ENCODE peak calls at places on chromosome 1, in six cellular contexts. One of them, this sample, is unnamed.

GRCh38 chr1:210384625-210385024 is 55.9 kb downstream of the HHAT start:
- DNase-seq in A549: no peak
- DNase-seq in sigmoid colon: no peak
- DNase-seq in ovary: no peak
- DNase-seq in tibial nerve: no peak
- DNase-seq in stomach: no peak
- DNase-seq in this sample: no peak

GRCh38 chr1:33337994-33338494 is 17.1 kb upstream of the A3GALT2 start:
- DNase-seq in tibial nerve: no peak
- DNase-seq in ovary: no peak
- DNase-seq in A549: no peak
- DNase-seq in sigmoid colon: peak; percentile 70
- DNase-seq in stomach: no peak
- DNase-seq in this sample: no peak

GRCh38 chr1:231724876-231725647 is 98.5 kb downstream of the DISC1 start:
- DNase-seq in ovary: no peak
- DNase-seq in sigmoid colon: no peak
- DNase-seq in tibial nerve: no peak
- DNase-seq in A549: peak; percentile 40
- DNase-seq in stomach: no peak
- DNase-seq in this sample: no peak

GRCh38 chr1:13781228-13781627 is 81.2 kb downstream of the PRDM2 start:
- DNase-seq in ovary: no peak
- DNase-seq in stomach: no peak
- DNase-seq in A549: no peak
- DNase-seq in sigmoid colon: no peak
- DNase-seq in tibial nerve: no peak
- DNase-seq in this sample: no peak

GRCh38 chr1:225418059-225418458 is 9.8 kb downstream of the LBR start:
- DNase-seq in sigmoid colon: no peak
- DNase-seq in ovary: no peak
- DNase-seq in stomach: no peak
- DNase-seq in A549: no peak
- DNase-seq in tibial nerve: no peak
- DNase-seq in this sample: no peak

GRCh38 chr1:202130275-202130646 is 7.5 kb downstream of the GPR37L1 start:
- DNase-seq in A549: no peak
- DNase-seq in sigmoid colon: peak; percentile 71
- DNase-seq in stomach: no peak
- DNase-seq in tibial nerve: no peak
- DNase-seq in ovary: peak; percentile 49
- DNase-seq in this sample: no peak

GRCh38 chr1:59290173-59290954 is 6.5 kb upstream of the FGGY start:
- DNase-seq in stomach: peak; percentile 57
- DNase-seq in tibial nerve: no peak
- DNase-seq in ovary: peak; percentile 34
- DNase-seq in sigmoid colon: no peak
- DNase-seq in A549: peak; percentile 13
- DNase-seq in this sample: no peak

GRCh38 chr1:48203287-48203900 is 19.1 kb upstream of the SLC5A9 start:
- DNase-seq in sigmoid colon: no peak
- DNase-seq in tibial nerve: no peak
- DNase-seq in stomach: no peak
- DNase-seq in A549: peak; percentile 35
- DNase-seq in ovary: no peak
- DNase-seq in this sample: no peak

GRCh38 chr1:177645491-177645890 is 324.4 kb downstream of the SEC16B start:
- DNase-seq in ovary: no peak
- DNase-seq in tibial nerve: no peak
- DNase-seq in sigmoid colon: no peak
- DNase-seq in stomach: no peak
- DNase-seq in A549: no peak
- DNase-seq in this sample: no peak

GRCh38 chr1:34671887-34672286 is 83.0 kb upstream of the GJB5 start:
- DNase-seq in tibial nerve: no peak
- DNase-seq in ovary: no peak
- DNase-seq in stomach: no peak
- DNase-seq in sigmoid colon: no peak
- DNase-seq in A549: no peak
- DNase-seq in this sample: no peak

GRCh38 chr1:243471026-243471685 is 215.3 kb downstream of the SDCCAG8 start:
- DNase-seq in ovary: no peak
- DNase-seq in sigmoid colon: no peak
- DNase-seq in tibial nerve: no peak
- DNase-seq in A549: no peak
- DNase-seq in stomach: no peak
- DNase-seq in this sample: no peak

GRCh38 chr1:55636691-55637090 is 421.5 kb upstream of the USP24 start:
- DNase-seq in stomach: no peak
- DNase-seq in tibial nerve: no peak
- DNase-seq in sigmoid colon: no peak
- DNase-seq in A549: no peak
- DNase-seq in ovary: no peak
- DNase-seq in this sample: no peak

GRCh38 chr1:23140940-23141596 is 27.6 kb downstream of the LUZP1 start:
- DNase-seq in stomach: no peak
- DNase-seq in tibial nerve: no peak
- DNase-seq in ovary: no peak
- DNase-seq in A549: no peak
- DNase-seq in sigmoid colon: no peak
- DNase-seq in this sample: no peak

GRCh38 chr1:230143534-230143933 is 76.5 kb downstream of the GALNT2 start:
- DNase-seq in A549: no peak
- DNase-seq in stomach: no peak
- DNase-seq in sigmoid colon: no peak
- DNase-seq in tibial nerve: no peak
- DNase-seq in ovary: no peak
- DNase-seq in this sample: no peak

GRCh38 chr1:242132446-242132845 is 133.5 kb upstream of the MAP1LC3C start:
- DNase-seq in sigmoid colon: no peak
- DNase-seq in stomach: no peak
- DNase-seq in tibial nerve: no peak
- DNase-seq in A549: no peak
- DNase-seq in ovary: no peak
- DNase-seq in this sample: no peak

GRCh38 chr1:86994061-86994460 is 79.6 kb downstream of the HS2ST1 start:
- DNase-seq in A549: no peak
- DNase-seq in sigmoid colon: no peak
- DNase-seq in ovary: no peak
- DNase-seq in tibial nerve: no peak
- DNase-seq in stomach: no peak
- DNase-seq in this sample: no peak

GRCh38 chr1:228319352-228320088 is 87.1 kb downstream of the TRIM11 start:
- DNase-seq in ovary: no peak
- DNase-seq in A549: no peak
- DNase-seq in tibial nerve: no peak
- DNase-seq in sigmoid colon: no peak
- DNase-seq in stomach: no peak
- DNase-seq in this sample: no peak

GRCh38 chr1:162561616-162562451 is at the start of gene UAP1:
- DNase-seq in stomach: no peak
- DNase-seq in A549: peak; percentile 11
- DNase-seq in sigmoid colon: peak; percentile 81
- DNase-seq in ovary: peak; percentile 54
- DNase-seq in tibial nerve: no peak
- DNase-seq in this sample: peak; percentile 77

GRCh38 chr1:162557536-162557935 is 4.0 kb upstream of the UAP1 start:
- DNase-seq in sigmoid colon: no peak
- DNase-seq in tibial nerve: no peak
- DNase-seq in ovary: no peak
- DNase-seq in A549: no peak
- DNase-seq in stomach: peak; percentile 63
- DNase-seq in this sample: no peak

GRCh38 chr1:162562452-162562828 is 918 bp downstream of the UAP1 start:
- DNase-seq in tibial nerve: no peak
- DNase-seq in sigmoid colon: no peak
- DNase-seq in stomach: no peak
- DNase-seq in ovary: peak; percentile 30
- DNase-seq in A549: no peak
- DNase-seq in this sample: no peak

GRCh38 chr1:162561037-162561615 is 396 bp upstream of the UAP1 start:
- DNase-seq in sigmoid colon: peak; percentile 100
- DNase-seq in A549: peak; percentile 89
- DNase-seq in ovary: peak; percentile 99
- DNase-seq in stomach: peak; percentile 99
- DNase-seq in tibial nerve: peak; percentile 98
- DNase-seq in this sample: peak; percentile 99

DNA sequence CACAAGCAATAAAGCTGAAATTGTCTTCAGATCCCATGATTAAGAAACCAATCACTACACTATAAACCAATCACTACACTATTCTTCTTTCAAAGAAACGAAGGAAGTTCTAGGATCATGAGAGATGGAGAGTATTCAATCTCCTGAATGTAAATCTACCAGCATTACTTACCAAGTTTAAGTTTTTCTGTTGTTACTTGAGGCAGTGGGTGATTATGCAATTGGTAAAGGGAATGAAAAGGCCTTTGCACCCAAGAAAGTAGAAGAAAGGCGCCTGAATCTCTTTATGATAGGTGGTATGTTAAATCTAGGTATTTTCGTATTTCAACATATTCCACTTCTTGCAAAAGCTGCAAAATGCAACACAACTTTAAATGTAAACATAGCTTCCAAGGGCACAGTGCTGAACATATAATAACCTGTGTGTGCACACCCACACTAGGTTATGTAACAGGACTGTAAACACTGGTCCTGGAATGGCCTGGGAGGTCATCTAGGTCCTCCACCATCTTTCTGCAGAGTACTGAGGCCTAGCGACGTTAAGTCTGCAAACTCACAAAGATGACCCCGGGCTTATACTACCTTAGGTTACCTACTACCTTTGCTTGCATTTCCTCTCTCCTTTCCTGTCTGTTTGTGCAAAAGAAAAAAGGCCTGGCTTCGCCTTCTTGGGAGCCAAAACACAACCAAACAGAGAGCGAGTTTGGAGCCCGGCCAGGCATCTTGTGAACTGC is 1.1 kb upstream of the UAP1 start:
- DNase-seq in sigmoid colon: no peak
- DNase-seq in stomach: no peak
- DNase-seq in tibial nerve: no peak
- DNase-seq in ovary: no peak
- DNase-seq in A549: no peak
- DNase-seq in this sample: no peak
- TF ChIP-seq EP300 in sigmoid colon: no peak
- TF ChIP-seq EP300 in stomach: no peak
- TF ChIP-seq EP300 in tibial nerve: no peak
- TF ChIP-seq EP300 in ovary: no peak
- TF ChIP-seq EP300 in A549: no peak
- TF ChIP-seq EP300 in this sample: no peak

GRCh38 chr1:175188936-175189335 is 3.6 kb downstream of the KIAA0040 start:
- DNase-seq in tibial nerve: no peak
- DNase-seq in ovary: no peak
- DNase-seq in A549: no peak
- DNase-seq in sigmoid colon: no peak
- DNase-seq in stomach: no peak
- DNase-seq in this sample: no peak
- TF ChIP-seq EP300 in tibial nerve: no peak
- TF ChIP-seq EP300 in ovary: no peak
- TF ChIP-seq EP300 in A549: no peak
- TF ChIP-seq EP300 in sigmoid colon: no peak
- TF ChIP-seq EP300 in stomach: no peak
- TF ChIP-seq EP300 in this sample: no peak

GRCh38 chr1:5488448-5488847 is 503.8 kb downstream of the NPHP4 start:
- DNase-seq in A549: no peak
- DNase-seq in sigmoid colon: no peak
- DNase-seq in tibial nerve: no peak
- DNase-seq in stomach: no peak
- DNase-seq in ovary: no peak
- DNase-seq in this sample: no peak

GRCh38 chr1:5484451-5485165 is 507.6 kb downstream of the NPHP4 start:
- DNase-seq in ovary: no peak
- DNase-seq in tibial nerve: no peak
- DNase-seq in sigmoid colon: no peak
- DNase-seq in A549: no peak
- DNase-seq in stomach: no peak
- DNase-seq in this sample: no peak

GRCh38 chr1:5485436-5485835 is 506.8 kb downstream of the NPHP4 start:
- DNase-seq in sigmoid colon: no peak
- DNase-seq in tibial nerve: no peak
- DNase-seq in ovary: no peak
- DNase-seq in stomach: no peak
- DNase-seq in A549: no peak
- DNase-seq in this sample: no peak

GRCh38 chr1:5481889-5482288 is 510.3 kb downstream of the NPHP4 start:
- DNase-seq in stomach: no peak
- DNase-seq in ovary: no peak
- DNase-seq in A549: peak; percentile 14
- DNase-seq in sigmoid colon: no peak
- DNase-seq in tibial nerve: no peak
- DNase-seq in this sample: no peak

GRCh38 chr1:5485968-5486665 is 506.1 kb downstream of the NPHP4 start:
- DNase-seq in sigmoid colon: no peak
- DNase-seq in tibial nerve: no peak
- DNase-seq in A549: no peak
- DNase-seq in ovary: no peak
- DNase-seq in stomach: no peak
- DNase-seq in this sample: no peak
- TF ChIP-seq EP300 in sigmoid colon: no peak
- TF ChIP-seq EP300 in tibial nerve: no peak
- TF ChIP-seq EP300 in A549: no peak
- TF ChIP-seq EP300 in ovary: no peak
- TF ChIP-seq EP300 in stomach: no peak
- TF ChIP-seq EP300 in this sample: no peak

GRCh38 chr1:184366992-184367391 is 19.8 kb upstream of the C1orf21 start:
- DNase-seq in stomach: no peak
- DNase-seq in tibial nerve: no peak
- DNase-seq in sigmoid colon: no peak
- DNase-seq in A549: no peak
- DNase-seq in ovary: no peak
- DNase-seq in this sample: no peak

GRCh38 chr1:184362876-184363275 is 24.0 kb upstream of the C1orf21 start:
- DNase-seq in tibial nerve: no peak
- DNase-seq in stomach: no peak
- DNase-seq in A549: no peak
- DNase-seq in sigmoid colon: no peak
- DNase-seq in ovary: no peak
- DNase-seq in this sample: no peak

GRCh38 chr1:184367427-184368038 is 19.3 kb upstream of the C1orf21 start:
- DNase-seq in stomach: no peak
- DNase-seq in A549: no peak
- DNase-seq in ovary: no peak
- DNase-seq in tibial nerve: no peak
- DNase-seq in sigmoid colon: no peak
- DNase-seq in this sample: no peak

GRCh38 chr1:184368354-184368753 is 18.5 kb upstream of the C1orf21 start:
- DNase-seq in tibial nerve: no peak
- DNase-seq in sigmoid colon: no peak
- DNase-seq in ovary: no peak
- DNase-seq in A549: no peak
- DNase-seq in stomach: no peak
- DNase-seq in this sample: no peak

DNA sequence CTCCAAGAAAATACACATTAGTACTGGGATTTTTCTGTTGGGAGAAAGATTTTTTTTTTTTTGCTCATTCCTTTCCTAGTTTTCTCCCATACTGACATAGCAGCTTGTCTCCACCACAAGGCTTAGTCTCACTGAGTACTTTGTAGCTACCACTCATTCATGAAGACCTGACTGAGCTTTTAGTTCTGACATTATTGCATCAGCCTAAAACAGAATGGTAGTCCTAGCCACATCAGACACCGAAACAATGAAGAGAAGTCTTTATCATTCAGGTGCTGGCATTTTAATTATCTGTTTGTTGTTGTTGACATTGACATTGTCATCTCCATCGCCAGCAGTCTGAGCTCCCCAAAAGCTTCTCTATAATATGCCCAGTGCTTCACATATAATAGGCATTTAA is 21.1 kb upstream of the C1orf21 start:
- DNase-seq in A549: no peak
- DNase-seq in sigmoid colon: no peak
- DNase-seq in ovary: no peak
- DNase-seq in tibial nerve: no peak
- DNase-seq in stomach: no peak
- DNase-seq in this sample: no peak
- TF ChIP-seq EP300 in A549: no peak
- TF ChIP-seq EP300 in sigmoid colon: no peak
- TF ChIP-seq EP300 in ovary: no peak
- TF ChIP-seq EP300 in tibial nerve: no peak
- TF ChIP-seq EP300 in stomach: no peak
- TF ChIP-seq EP300 in this sample: no peak

This sample was measured in suprapubic skin.